ENCODE peak calls at places on chromosomes 1 and 21, in eight cellular contexts. One of them, this sample, is unnamed.

GRCh38 chr1:222777463-222777862 is 37.4 kb upstream of the DISP1 start:
- DNase-seq in adrenal gland: no peak
- DNase-seq in left ventricle myocardium inferior: no peak
- DNase-seq in psoas muscle: no peak
- DNase-seq in HFF-Myc: no peak
- DNase-seq in RWPE1: no peak
- DNase-seq in neural progenitor cell: no peak
- DNase-seq in fibroblast of mammary gland: peak; percentile 92
- DNase-seq in this sample: no peak

GRCh38 chr1:200838676-200839445 is 33.9 kb upstream of the GPR25 start:
- DNase-seq in adrenal gland: no peak
- DNase-seq in left ventricle myocardium inferior: no peak
- DNase-seq in psoas muscle: no peak
- DNase-seq in HFF-Myc: no peak
- DNase-seq in RWPE1: no peak
- DNase-seq in neural progenitor cell: no peak
- DNase-seq in fibroblast of mammary gland: peak; percentile 63
- DNase-seq in this sample: no peak

GRCh38 chr1:214666674-214667073 is 63.7 kb downstream of the CENPF start:
- DNase-seq in adrenal gland: no peak
- DNase-seq in left ventricle myocardium inferior: no peak
- DNase-seq in psoas muscle: no peak
- DNase-seq in HFF-Myc: no peak
- DNase-seq in RWPE1: no peak
- DNase-seq in neural progenitor cell: no peak
- DNase-seq in fibroblast of mammary gland: no peak
- DNase-seq in this sample: no peak

GRCh38 chr1:236515443-236515958 is 8.3 kb upstream of the LGALS8 start:
- DNase-seq in adrenal gland: no peak
- DNase-seq in left ventricle myocardium inferior: no peak
- DNase-seq in psoas muscle: no peak
- DNase-seq in HFF-Myc: no peak
- DNase-seq in RWPE1: no peak
- DNase-seq in neural progenitor cell: no peak
- DNase-seq in fibroblast of mammary gland: no peak
- DNase-seq in this sample: no peak

GRCh38 chr1:166843769-166844596 is 4.7 kb downstream of the POGK start:
- DNase-seq in adrenal gland: no peak
- DNase-seq in left ventricle myocardium inferior: no peak
- DNase-seq in psoas muscle: no peak
- DNase-seq in HFF-Myc: no peak
- DNase-seq in RWPE1: no peak
- DNase-seq in neural progenitor cell: no peak
- DNase-seq in fibroblast of mammary gland: peak; percentile 30
- DNase-seq in this sample: no peak

GRCh38 chr1:168987923-168988322 is 118.6 kb upstream of the ATP1B1 start:
- DNase-seq in adrenal gland: no peak
- DNase-seq in left ventricle myocardium inferior: no peak
- DNase-seq in psoas muscle: no peak
- DNase-seq in HFF-Myc: no peak
- DNase-seq in RWPE1: no peak
- DNase-seq in neural progenitor cell: no peak
- DNase-seq in fibroblast of mammary gland: no peak
- DNase-seq in this sample: no peak

GRCh38 chr1:197775282-197776262 is at the start of gene DENND1B:
- DNase-seq in adrenal gland: peak; percentile 81
- DNase-seq in left ventricle myocardium inferior: peak; percentile 74
- DNase-seq in psoas muscle: peak; percentile 68
- DNase-seq in HFF-Myc: no peak
- DNase-seq in RWPE1: peak; percentile 80
- DNase-seq in neural progenitor cell: peak; percentile 80
- DNase-seq in fibroblast of mammary gland: peak; percentile 45
- DNase-seq in this sample: peak; percentile 82

GRCh38 chr1:89894210-89894668 is 73.4 kb downstream of the LRRC8D start:
- DNase-seq in adrenal gland: no peak
- DNase-seq in left ventricle myocardium inferior: no peak
- DNase-seq in psoas muscle: no peak
- DNase-seq in HFF-Myc: no peak
- DNase-seq in RWPE1: peak; percentile 29
- DNase-seq in neural progenitor cell: no peak
- DNase-seq in fibroblast of mammary gland: peak; percentile 82
- DNase-seq in this sample: no peak

GRCh38 chr1:235763962-235764361 is 102.7 kb downstream of the LYST start:
- DNase-seq in adrenal gland: no peak
- DNase-seq in left ventricle myocardium inferior: no peak
- DNase-seq in psoas muscle: no peak
- DNase-seq in HFF-Myc: no peak
- DNase-seq in RWPE1: no peak
- DNase-seq in neural progenitor cell: no peak
- DNase-seq in fibroblast of mammary gland: no peak
- DNase-seq in this sample: peak; percentile 28

GRCh38 chr1:17239420-17239819 is 9.5 kb upstream of the PADI3 start:
- DNase-seq in adrenal gland: peak; percentile 74
- DNase-seq in left ventricle myocardium inferior: no peak
- DNase-seq in psoas muscle: no peak
- DNase-seq in HFF-Myc: peak; percentile 93
- DNase-seq in RWPE1: peak; percentile 41
- DNase-seq in neural progenitor cell: peak; percentile 93
- DNase-seq in fibroblast of mammary gland: peak; percentile 92
- DNase-seq in this sample: peak; percentile 67

GRCh38 chr1:10598088-10598712 is 123.5 kb downstream of the PEX14 start:
- DNase-seq in adrenal gland: no peak
- DNase-seq in left ventricle myocardium inferior: no peak
- DNase-seq in psoas muscle: no peak
- DNase-seq in HFF-Myc: no peak
- DNase-seq in RWPE1: no peak
- DNase-seq in neural progenitor cell: peak; percentile 27
- DNase-seq in fibroblast of mammary gland: no peak
- DNase-seq in this sample: no peak

GRCh38 chr1:110011527-110012041 is 22.8 kb upstream of the STRIP1 start:
- DNase-seq in adrenal gland: no peak
- DNase-seq in left ventricle myocardium inferior: no peak
- DNase-seq in psoas muscle: no peak
- DNase-seq in HFF-Myc: no peak
- DNase-seq in RWPE1: peak; percentile 64
- DNase-seq in neural progenitor cell: peak; percentile 57
- DNase-seq in fibroblast of mammary gland: peak; percentile 76
- DNase-seq in this sample: peak; percentile 73

GRCh38 chr1:43973981-43974442 is 748 bp upstream of the ATP6V0B start:
- DNase-seq in adrenal gland: no peak
- DNase-seq in left ventricle myocardium inferior: no peak
- DNase-seq in psoas muscle: no peak
- DNase-seq in HFF-Myc: no peak
- DNase-seq in RWPE1: peak; percentile 32
- DNase-seq in neural progenitor cell: no peak
- DNase-seq in fibroblast of mammary gland: peak; percentile 36
- DNase-seq in this sample: no peak

GRCh38 chr21:45295576-45296365 is 8.1 kb upstream of the POFUT2 start:
- DNase-seq in adrenal gland: peak; percentile 77
- DNase-seq in left ventricle myocardium inferior: peak; percentile 25
- DNase-seq in psoas muscle: no peak
- DNase-seq in HFF-Myc: no peak
- DNase-seq in RWPE1: no peak
- DNase-seq in neural progenitor cell: no peak
- DNase-seq in fibroblast of mammary gland: peak; percentile 75
- DNase-seq in this sample: no peak

GRCh38 chr1:185284533-185285244 is 32.4 kb downstream of the IVNS1ABP start:
- DNase-seq in adrenal gland: no peak
- DNase-seq in left ventricle myocardium inferior: no peak
- DNase-seq in psoas muscle: no peak
- DNase-seq in HFF-Myc: no peak
- DNase-seq in RWPE1: no peak
- DNase-seq in neural progenitor cell: no peak
- DNase-seq in fibroblast of mammary gland: no peak
- DNase-seq in this sample: no peak

GRCh38 chr1:67590329-67590728 is 94.7 kb upstream of the GADD45A start:
- DNase-seq in adrenal gland: peak; percentile 62
- DNase-seq in left ventricle myocardium inferior: no peak
- DNase-seq in psoas muscle: no peak
- DNase-seq in HFF-Myc: no peak
- DNase-seq in RWPE1: no peak
- DNase-seq in neural progenitor cell: no peak
- DNase-seq in fibroblast of mammary gland: peak; percentile 25
- DNase-seq in this sample: no peak

GRCh38 chr21:43916691-43917514 is 51.9 kb downstream of the AGPAT3 start:
- DNase-seq in adrenal gland: no peak
- DNase-seq in left ventricle myocardium inferior: no peak
- DNase-seq in psoas muscle: no peak
- DNase-seq in HFF-Myc: no peak
- DNase-seq in RWPE1: no peak
- DNase-seq in neural progenitor cell: no peak
- DNase-seq in fibroblast of mammary gland: no peak
- DNase-seq in this sample: peak; percentile 84

GRCh38 chr1:209323743-209324142 is 259.8 kb upstream of the CAMK1G start:
- DNase-seq in adrenal gland: no peak
- DNase-seq in left ventricle myocardium inferior: no peak
- DNase-seq in psoas muscle: no peak
- DNase-seq in HFF-Myc: no peak
- DNase-seq in RWPE1: peak; percentile 62
- DNase-seq in neural progenitor cell: no peak
- DNase-seq in fibroblast of mammary gland: peak; percentile 25
- DNase-seq in this sample: no peak

GRCh38 chr1:152932170-152932811 is 14.7 kb upstream of the SPRR5 start:
- DNase-seq in adrenal gland: no peak
- DNase-seq in left ventricle myocardium inferior: no peak
- DNase-seq in psoas muscle: no peak
- DNase-seq in HFF-Myc: no peak
- DNase-seq in RWPE1: no peak
- DNase-seq in neural progenitor cell: no peak
- DNase-seq in fibroblast of mammary gland: no peak
- DNase-seq in this sample: no peak

GRCh38 chr1:153231800-153232199 is 14.4 kb downstream of the PRR9 start:
- DNase-seq in adrenal gland: no peak
- DNase-seq in left ventricle myocardium inferior: no peak
- DNase-seq in psoas muscle: no peak
- DNase-seq in HFF-Myc: no peak
- DNase-seq in RWPE1: no peak
- DNase-seq in neural progenitor cell: no peak
- DNase-seq in fibroblast of mammary gland: no peak
- DNase-seq in this sample: no peak

GRCh38 chr1:194755241-194755953 is 1569.0 kb upstream of the B3GALT2 start:
- DNase-seq in adrenal gland: no peak
- DNase-seq in left ventricle myocardium inferior: no peak
- DNase-seq in psoas muscle: no peak
- DNase-seq in HFF-Myc: peak; percentile 20
- DNase-seq in RWPE1: no peak
- DNase-seq in neural progenitor cell: no peak
- DNase-seq in fibroblast of mammary gland: no peak
- DNase-seq in this sample: no peak

GRCh38 chr1:244273845-244274619 is 177.7 kb downstream of the ADSS2 start:
- DNase-seq in adrenal gland: peak; percentile 89
- DNase-seq in left ventricle myocardium inferior: peak; percentile 24
- DNase-seq in psoas muscle: peak; percentile 58
- DNase-seq in HFF-Myc: peak; percentile 98
- DNase-seq in RWPE1: peak; percentile 89
- DNase-seq in neural progenitor cell: no peak
- DNase-seq in fibroblast of mammary gland: peak; percentile 100
- DNase-seq in this sample: no peak

GRCh38 chr1:110443393-110443918 is 7.5 kb upstream of the PROK1 start:
- DNase-seq in adrenal gland: no peak
- DNase-seq in left ventricle myocardium inferior: no peak
- DNase-seq in psoas muscle: no peak
- DNase-seq in HFF-Myc: no peak
- DNase-seq in RWPE1: no peak
- DNase-seq in neural progenitor cell: no peak
- DNase-seq in fibroblast of mammary gland: no peak
- DNase-seq in this sample: no peak

GRCh38 chr1:46432781-46433327 is 38.7 kb downstream of the FAAH start:
- DNase-seq in adrenal gland: no peak
- DNase-seq in left ventricle myocardium inferior: no peak
- DNase-seq in psoas muscle: no peak
- DNase-seq in HFF-Myc: no peak
- DNase-seq in RWPE1: no peak
- DNase-seq in neural progenitor cell: no peak
- DNase-seq in fibroblast of mammary gland: no peak
- DNase-seq in this sample: no peak

GRCh38 chr1:25247024-25247828 is at the start of gene RSRP1:
- DNase-seq in adrenal gland: peak; percentile 99
- DNase-seq in left ventricle myocardium inferior: peak; percentile 100
- DNase-seq in psoas muscle: peak; percentile 100
- DNase-seq in HFF-Myc: peak; percentile 91
- DNase-seq in RWPE1: peak; percentile 99
- DNase-seq in neural progenitor cell: peak; percentile 100
- DNase-seq in fibroblast of mammary gland: peak; percentile 97
- DNase-seq in this sample: peak; percentile 100
- TF ChIP-seq CTCF in adrenal gland: peak; percentile 20
- TF ChIP-seq CTCF in left ventricle myocardium inferior: peak; percentile 16
- TF ChIP-seq CTCF in psoas muscle: no peak
- TF ChIP-seq CTCF in HFF-Myc: no peak
- TF ChIP-seq CTCF in RWPE1: no peak
- TF ChIP-seq CTCF in neural progenitor cell: no peak
- TF ChIP-seq CTCF in fibroblast of mammary gland: no peak
- TF ChIP-seq CTCF in this sample: no peak

DNA sequence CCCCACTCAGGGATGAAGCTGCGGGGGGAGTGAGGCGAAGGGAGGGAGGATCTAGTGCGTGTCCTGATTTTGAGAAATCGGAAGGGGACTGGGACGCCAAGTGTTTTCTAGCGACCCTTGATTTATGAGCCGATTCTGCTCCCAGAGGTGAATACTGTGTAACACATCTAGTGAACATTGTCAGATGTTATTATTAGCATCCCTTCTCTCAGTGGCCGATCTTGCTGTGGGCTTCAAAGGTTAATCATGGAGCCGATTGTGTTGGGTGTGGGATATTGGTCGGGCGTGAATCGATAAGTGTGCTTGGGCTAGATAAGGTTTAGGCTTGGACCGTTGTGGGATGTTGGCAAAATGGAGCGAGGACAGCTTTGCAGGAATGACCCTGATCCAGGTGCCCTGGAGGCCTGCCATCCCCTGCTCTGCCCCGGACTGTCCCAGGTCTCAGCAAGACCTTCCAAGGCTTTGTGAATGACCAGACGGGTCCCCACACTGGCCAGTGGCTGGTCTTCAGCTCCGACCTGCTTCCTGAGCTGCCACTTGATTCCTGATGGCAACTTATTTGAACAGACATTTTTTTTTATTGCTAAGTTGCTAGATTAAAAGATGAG is 2.2 kb downstream of the AJAP1 start:
- DNase-seq in adrenal gland: no peak
- DNase-seq in left ventricle myocardium inferior: no peak
- DNase-seq in psoas muscle: no peak
- DNase-seq in HFF-Myc: no peak
- DNase-seq in RWPE1: no peak
- DNase-seq in neural progenitor cell: no peak
- DNase-seq in fibroblast of mammary gland: no peak
- DNase-seq in this sample: no peak
- TF ChIP-seq CTCF in adrenal gland: peak; percentile 12
- TF ChIP-seq CTCF in left ventricle myocardium inferior: peak; percentile 23
- TF ChIP-seq CTCF in psoas muscle: no peak
- TF ChIP-seq CTCF in HFF-Myc: no peak
- TF ChIP-seq CTCF in RWPE1: peak; percentile 51
- TF ChIP-seq CTCF in neural progenitor cell: peak; percentile 2
- TF ChIP-seq CTCF in fibroblast of mammary gland: no peak
- TF ChIP-seq CTCF in this sample: no peak

GRCh38 chr1:33099290-33100118 is 18.6 kb downstream of the AZIN2 start:
- DNase-seq in adrenal gland: peak; percentile 52
- DNase-seq in left ventricle myocardium inferior: no peak
- DNase-seq in psoas muscle: peak; percentile 61
- DNase-seq in HFF-Myc: peak; percentile 100
- DNase-seq in RWPE1: peak; percentile 94
- DNase-seq in neural progenitor cell: no peak
- DNase-seq in fibroblast of mammary gland: peak; percentile 100
- DNase-seq in this sample: peak; percentile 57
- TF ChIP-seq CTCF in adrenal gland: no peak
- TF ChIP-seq CTCF in left ventricle myocardium inferior: no peak
- TF ChIP-seq CTCF in psoas muscle: no peak
- TF ChIP-seq CTCF in HFF-Myc: peak; percentile 60
- TF ChIP-seq CTCF in RWPE1: no peak
- TF ChIP-seq CTCF in neural progenitor cell: no peak
- TF ChIP-seq CTCF in fibroblast of mammary gland: peak; percentile 52
- TF ChIP-seq CTCF in this sample: no peak

GRCh38 chr1:150364231-150365003 is 470 bp downstream of the RPRD2 start:
- DNase-seq in adrenal gland: peak; percentile 92
- DNase-seq in left ventricle myocardium inferior: peak; percentile 84
- DNase-seq in psoas muscle: peak; percentile 83
- DNase-seq in HFF-Myc: no peak
- DNase-seq in RWPE1: peak; percentile 63
- DNase-seq in neural progenitor cell: peak; percentile 89
- DNase-seq in fibroblast of mammary gland: peak; percentile 68
- DNase-seq in this sample: peak; percentile 59
- TF ChIP-seq CTCF in adrenal gland: peak; percentile 23
- TF ChIP-seq CTCF in left ventricle myocardium inferior: no peak
- TF ChIP-seq CTCF in psoas muscle: peak; percentile 7
- TF ChIP-seq CTCF in HFF-Myc: no peak
- TF ChIP-seq CTCF in RWPE1: no peak
- TF ChIP-seq CTCF in neural progenitor cell: peak; percentile 29
- TF ChIP-seq CTCF in fibroblast of mammary gland: no peak
- TF ChIP-seq CTCF in this sample: no peak